ENCODE peak calls at places on chromosomes 3 and 15, in nine cellular contexts. P is cardiac muscle cell, V is HFFc6, A is upper lobe of right lung, I is WTC11, B is choroid plexus epithelial cell, X is NCI-H2171 treated with DMSO at 0.1 percent for 48 hours, R is HuH-7, N is sigmoid colon. H is an unnamed sample.

GRCh38 chr3:173371848-173372487 is 25.6 kb upstream of the NLGN1 start:
- DNase-seq in P (peak; percentile 31), V (peak; percentile 35), A (no peak), I (no peak), B (peak; percentile 45), X (peak; percentile 23), R (no peak), N (no peak), H (peak; percentile 59)

GRCh38 chr3:122343654-122344053 is 18.6 kb downstream of the CSTA start:
- DNase-seq in P (no peak), V (no peak), A (no peak), I (no peak), B (no peak), X (no peak), R (no peak), N (no peak), H (no peak)

GRCh38 chr3:100029689-100030088 is 84.6 kb downstream of the FILIP1L start:
- DNase-seq in P (no peak), V (no peak), A (no peak), I (no peak), B (no peak), X (no peak), R (no peak), N (no peak), H (no peak)

GRCh38 chr3:143644370-143645089 is 203.7 kb downstream of the SLC9A9 start:
- DNase-seq in P (peak; percentile 83), V (peak; percentile 59), A (no peak), I (peak; percentile 55), B (peak; percentile 96), X (peak; percentile 60), R (peak; percentile 13), N (no peak), H (peak; percentile 84)

GRCh38 chr3:102143536-102143935 is 291.3 kb upstream of the ZPLD1 start:
- DNase-seq in P (no peak), V (no peak), A (no peak), I (no peak), B (no peak), X (no peak), R (no peak), N (no peak), H (no peak)

GRCh38 chr15:35271371-35272043 is 186.4 kb upstream of the NANOGP8 start:
- DNase-seq in P (no peak), V (peak; percentile 28), A (no peak), I (no peak), B (peak; percentile 65), X (no peak), R (no peak), N (no peak), H (no peak)

GRCh38 chr3:59313365-59313764 is 263.5 kb upstream of the CFAP20DC start:
- DNase-seq in P (peak; percentile 63), V (no peak), A (peak; percentile 69), I (peak; percentile 68), B (peak; percentile 77), X (peak; percentile 4), R (peak; percentile 22), N (no peak), H (peak; percentile 59)

GRCh38 chr3:38792983-38793382 is 23.0 kb downstream of the SCN10A start:
- DNase-seq in P (no peak), V (no peak), A (no peak), I (no peak), B (no peak), X (no peak), R (no peak), N (no peak), H (no peak)

GRCh38 chr3:112610121-112610520 is 30.8 kb downstream of the CCDC80 start:
- DNase-seq in P (no peak), V (peak; percentile 75), A (no peak), I (no peak), B (peak; percentile 67), X (no peak), R (no peak), N (no peak), H (no peak)

GRCh38 chr15:65069179-65069578 is 1.4 kb upstream of the RASL12 start:
- DNase-seq in P (no peak), V (peak; percentile 68), A (no peak), I (no peak), B (peak; percentile 82), X (no peak), R (no peak), N (peak; percentile 94), H (no peak)

GRCh38 chr3:87873136-87873535 is 185.7 kb downstream of the CGGBP1 start:
- DNase-seq in P (no peak), V (peak; percentile 70), A (no peak), I (no peak), B (peak; percentile 59), X (no peak), R (no peak), N (no peak), H (no peak)

GRCh38 chr3:130395331-130395730 is 49.9 kb downstream of the COL6A5 start:
- DNase-seq in P (no peak), V (no peak), A (no peak), I (no peak), B (peak; percentile 74), X (no peak), R (no peak), N (no peak), H (no peak)

GRCh38 chr3:16203671-16204629 is 29.5 kb downstream of the GALNT15 start:
- DNase-seq in P (no peak), V (no peak), A (no peak), I (no peak), B (no peak), X (peak; percentile 42), R (no peak), N (no peak), H (peak; percentile 26)

GRCh38 chr3:46380471-46381215 is 9.9 kb downstream of the CCR5 start:
- DNase-seq in P (no peak), V (no peak), A (no peak), I (no peak), B (peak; percentile 33), X (no peak), R (no peak), N (no peak), H (no peak)

GRCh38 chr15:70643783-70644125 is 119.6 kb downstream of the UACA start:
- DNase-seq in P (no peak), V (peak; percentile 40), A (no peak), I (no peak), B (peak; percentile 36), X (no peak), R (no peak), N (no peak), H (no peak)

GRCh38 chr15:78730955-78731354 is 80.3 kb downstream of the ADAMTS7 start:
- DNase-seq in P (no peak), V (no peak), A (no peak), I (no peak), B (no peak), X (no peak), R (no peak), N (no peak), H (no peak)